ENCODE peak calls at places on chromosome 20, in six cellular contexts. A, O, C, G, J and H are unnamed samples.
A peak's percentile ranks its signal among the peaks of the same experiment; 100 is the strongest.

GRCh38 chr20:53255102-53255710 is 283.0 kb downstream of the TSHZ2 start:
- DNase-seq in O (no peak), C (no peak), J (no peak), G (no peak), A (no peak), H (no peak)

GRCh38 chr20:17969884-17970409 is 1.1 kb downstream of the MGME1 start:
- DNase-seq in G (peak; percentile 40), C (peak; percentile 76), J (peak; percentile 70), O (peak; percentile 61), A (peak; percentile 16), H (peak; percentile 79)

GRCh38 chr20:41086402-41087324 is 50.7 kb upstream of the PLCG1 start:
- DNase-seq in J (no peak), G (no peak), A (no peak), C (no peak), O (no peak), H (no peak)

GRCh38 chr20:6622041-6622440 is 145.4 kb upstream of the BMP2 start:
- DNase-seq in A (no peak), C (no peak), G (no peak), O (no peak), J (no peak), H (no peak)

GRCh38 chr20:57996465-57996864 is 232.0 kb downstream of the ANKRD60 start:
- DNase-seq in G (no peak), A (no peak), J (no peak), O (no peak), C (no peak), H (no peak)

GRCh38 chr20:46131396-46131795 is 13.3 kb downstream of the CD40 start:
- DNase-seq in A (no peak), J (peak; percentile 5), O (no peak), G (no peak), C (peak; percentile 41), H (peak; percentile 40)

GRCh38 chr20:59242714-59243626 is 57.4 kb upstream of the EDN3 start:
- DNase-seq in A (no peak), O (no peak), C (no peak), J (no peak), G (no peak), H (no peak)

GRCh38 chr20:9344080-9344920 is 170.1 kb upstream of the LAMP5 start:
- DNase-seq in O (peak; percentile 35), C (peak; percentile 84), A (peak; percentile 70), G (no peak), J (peak; percentile 85), H (peak; percentile 55)

GRCh38 chr20:46955601-46956556 is 61.2 kb downstream of the EYA2 start:
- DNase-seq in J (peak; percentile 75), G (no peak), A (no peak), C (no peak), O (no peak), H (no peak)

GRCh38 chr20:56428388-56428787 is 16.3 kb downstream of the CASS4 start:
- DNase-seq in J (no peak), O (no peak), C (no peak), G (no peak), A (no peak), H (no peak)

GRCh38 chr20:58109126-58109880 is 119.2 kb downstream of the ANKRD60 start:
- DNase-seq in G (no peak), O (peak; percentile 80), J (peak; percentile 49), C (peak; percentile 73), A (no peak), H (peak; percentile 91)

DNA sequence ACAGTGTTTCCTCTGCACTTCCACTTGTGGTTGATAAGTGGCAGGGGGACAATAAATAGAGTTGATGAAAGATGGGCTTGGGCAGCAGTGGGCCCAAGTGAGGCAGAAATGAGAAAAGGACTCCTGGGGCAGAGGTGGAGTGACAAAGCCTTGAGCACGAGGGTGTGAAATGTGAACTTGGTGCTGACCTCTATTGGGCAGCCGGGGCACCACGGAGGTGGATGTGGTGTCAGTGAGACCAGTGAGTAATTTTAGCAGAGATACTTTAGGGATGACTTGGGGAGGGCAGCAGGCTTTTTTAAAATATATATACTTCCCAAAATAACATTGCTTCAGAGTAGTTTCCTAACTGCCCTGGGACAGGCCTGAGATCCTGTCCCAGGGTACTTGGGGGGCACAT is 30.6 kb upstream of the MYLK2 start:
- DNase-seq in G (peak; percentile 21), O (no peak), A (no peak), J (peak; percentile 28), C (peak; percentile 49), H (peak; percentile 82)
- TF ChIP-seq CTCF in G (peak; percentile 10), O (peak; percentile 19), A (no peak), J (peak; percentile 7), C (peak; percentile 2), H (no peak)

DNA sequence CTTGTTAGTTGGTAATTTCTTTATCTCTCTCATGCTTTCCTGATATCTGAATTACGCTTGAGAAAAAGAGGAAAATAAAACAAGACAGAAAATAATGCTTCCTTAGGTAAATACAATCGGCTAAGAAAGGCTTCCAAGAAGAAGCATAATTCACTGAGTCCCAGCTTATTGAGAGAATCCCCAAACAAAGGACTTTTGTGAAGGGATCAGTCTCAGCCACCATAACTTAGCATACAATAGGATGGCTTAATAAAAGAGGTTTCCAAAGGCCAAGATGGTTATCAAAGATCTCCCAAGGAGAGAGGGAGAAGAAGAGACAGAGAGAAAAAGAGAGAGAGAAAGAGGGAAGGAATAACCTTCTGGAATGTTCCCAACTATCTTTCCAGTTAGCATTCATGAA is 46.0 kb upstream of the SALL4 start:
- DNase-seq in G (no peak), O (no peak), J (no peak), A (no peak), C (no peak), H (no peak)
- H3K4me3 ChIP-seq in G (no peak overlapping the region), O (no peak overlapping the region), J (no peak overlapping the region), A (no peak overlapping the region), C (no peak overlapping the region), H (no peak overlapping the region)

DNA sequence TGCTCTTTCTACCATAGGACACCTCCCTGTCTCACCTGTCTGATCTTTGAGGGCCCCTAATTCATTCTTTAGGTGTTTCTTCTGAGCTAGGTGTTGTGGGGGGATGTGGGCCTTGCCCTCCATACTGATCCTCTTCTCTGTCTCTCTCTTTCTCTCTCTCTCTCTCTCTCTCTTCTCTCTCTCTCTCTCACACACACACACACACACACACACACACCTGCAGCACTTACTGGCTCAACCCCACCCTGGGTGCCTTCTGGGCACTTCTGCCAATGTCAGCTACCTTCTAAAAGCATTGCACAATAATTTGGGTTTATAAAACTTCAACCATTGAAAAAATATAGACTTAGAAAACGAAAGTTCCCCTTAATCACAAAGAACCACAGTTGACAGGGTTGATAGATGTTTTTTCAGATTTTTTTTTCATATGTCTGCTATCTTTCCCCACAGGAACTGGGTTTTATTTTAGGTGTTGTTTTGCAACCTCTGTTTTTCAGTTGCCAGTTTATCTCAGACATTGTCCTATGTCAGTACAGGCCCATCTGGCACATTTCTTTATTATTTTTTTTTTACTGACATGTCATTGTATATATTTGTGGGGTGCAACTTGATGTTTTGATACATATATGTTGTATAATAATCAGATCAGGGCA is 28.1 kb downstream of the PKIG start:
- DNase-seq in A (no peak), G (no peak), O (no peak), C (no peak), J (no peak), H (no peak)
- TF ChIP-seq CTCF in A (no peak), G (no peak), O (no peak), C (no peak), J (no peak), H (no peak)

GRCh38 chr20:64077094-64077493 is 2.2 kb downstream of the RGS19 start:
- DNase-seq in G (no peak), O (no peak), J (no peak), A (no peak), C (no peak), H (no peak)

GRCh38 chr20:64074963-64075362 is 4.4 kb downstream of the RGS19 start:
- DNase-seq in C (no peak), O (no peak), G (no peak), A (no peak), J (no peak), H (no peak)

GRCh38 chr20:64074184-64074789 is 5.0 kb downstream of the RGS19 start:
- DNase-seq in A (no peak), J (no peak), C (no peak), O (no peak), G (no peak), H (no peak)

GRCh38 chr20:64076061-64076997 is 3.0 kb downstream of the RGS19 start:
- DNase-seq in G (no peak), J (no peak), O (no peak), A (no peak), C (no peak), H (no peak)

GRCh38 chr20:64075556-64075955 is 3.8 kb downstream of the RGS19 start:
- DNase-seq in J (no peak), G (no peak), O (no peak), C (no peak), A (no peak), H (no peak)
- H3K4me3 ChIP-seq in J (no peak overlapping the region), G (no peak overlapping the region), O (no peak overlapping the region), C (no peak overlapping the region), A (no peak overlapping the region), H (no peak overlapping the region)

GRCh38 chr20:44034965-44035635 is 120.4 kb downstream of the TOX2 start:
- DNase-seq in C (no peak), A (no peak), G (no peak), O (no peak), J (no peak), H (no peak)
- TF ChIP-seq CTCF in C (no peak), A (no peak), G (no peak), O (no peak), J (no peak), H (no peak)

DNA sequence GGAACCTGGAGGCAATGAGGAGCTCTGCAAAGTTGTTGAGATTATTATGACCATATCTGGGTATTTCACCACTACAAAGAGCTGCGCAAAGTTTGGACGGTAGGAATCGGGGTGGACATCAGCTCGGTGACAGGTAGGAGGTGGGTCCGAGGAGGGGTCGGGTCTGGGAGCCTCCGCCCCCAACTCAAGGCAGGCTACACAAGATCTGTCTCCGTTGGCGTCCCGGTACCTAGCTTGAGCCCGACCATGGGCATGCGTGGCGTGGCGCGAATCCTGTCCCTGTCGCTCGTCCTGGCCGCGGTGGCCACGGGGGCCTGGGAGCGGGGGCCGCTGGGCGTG is 40.2 kb upstream of the ZNFX1 start:
- DNase-seq in A (no peak), J (no peak), G (no peak), O (no peak), C (no peak), H (no peak)
- H3K4me3 ChIP-seq in A (peak overlapping the region; percentile 45), J (no peak overlapping the region), G (peak overlapping the region; percentile 44), O (no peak overlapping the region), C (no peak overlapping the region), H (no peak overlapping the region)

GRCh38 chr20:2421247-2421646 is 40.5 kb downstream of the TGM6 start:
- DNase-seq in A (no peak), C (peak; percentile 14), O (no peak), J (no peak), G (peak; percentile 52), H (peak; percentile 9)
- TF ChIP-seq CTCF in A (no peak), C (peak; percentile 37), O (no peak), J (peak; percentile 11), G (peak; percentile 45), H (peak; percentile 13)

GRCh38 chr20:21340991-21341722 is 38.0 kb downstream of the XRN2 start:
- DNase-seq in C (no peak), O (no peak), J (no peak), A (no peak), G (no peak), H (no peak)

GRCh38 chr20:21339499-21339898 is 36.4 kb downstream of the XRN2 start:
- DNase-seq in C (peak; percentile 24), O (no peak), A (no peak), G (no peak), J (peak; percentile 3), H (no peak)

GRCh38 chr20:21338291-21338690 is 35.2 kb downstream of the XRN2 start:
- DNase-seq in O (no peak), A (no peak), C (no peak), G (no peak), J (no peak), H (no peak)

GRCh38 chr20:21336455-21337151 is 33.5 kb downstream of the XRN2 start:
- DNase-seq in O (no peak), A (no peak), J (no peak), C (no peak), G (no peak), H (no peak)
- H3K4me3 ChIP-seq in O (no peak overlapping the region), A (no peak overlapping the region), J (no peak overlapping the region), C (no peak overlapping the region), G (no peak overlapping the region), H (no peak overlapping the region)